ENCODE peak calls at places on chromosomes 12 and 14, in nine cellular contexts. J is RWPE1; P is amniotic stem cell; L is effector CD4-positive, alpha-beta T cell; E is GM18507; O is esophagus squamous epithelium; F is AG20443; S is fibroblast of the aortic adventitia; Y is stimulated activated CD4-positive, alpha-beta T cell treated with anti-CD3 and anti-CD28 coated beads, Interleukin-4, amount 100 ng/mL, for 48 hours. R is an unnamed sample.

GRCh38 chr12:116735951-116736599 is 1.8 kb downstream of the SPRING1 start:
- DNase-seq in Y (no peak), O (no peak), L (no peak), J (no peak), E (no peak), S (no peak), F (no peak), P (no peak), R (no peak)

GRCh38 chr12:98352218-98352811 is 163.1 kb upstream of the TMPO start:
- DNase-seq in P (peak), S (peak), J (peak), F (peak), Y (no peak), E (no peak), L (no peak), O (no peak), R (no peak)

GRCh38 chr12:88639361-88639760 is 59.1 kb upstream of the KITLG start:
- DNase-seq in Y (no peak), L (no peak), E (no peak), O (no peak), S (peak), P (no peak), J (no peak), F (no peak), R (no peak)

GRCh38 chr14:23153891-23154796 is 29.3 kb downstream of the SLC7A8 start:
- DNase-seq in S (peak), J (peak), E (no peak), O (peak), F (peak), P (peak), Y (no peak), L (no peak), R (no peak)

GRCh38 chr14:42804146-42804545 is 1197.5 kb downstream of the LRFN5 start:
- DNase-seq in Y (no peak), S (no peak), J (no peak), O (no peak), E (no peak), F (no peak), L (no peak), P (no peak), R (no peak)

GRCh38 chr14:81982056-81982455 is 448.4 kb upstream of the SEL1L start:
- DNase-seq in Y (no peak), E (no peak), F (no peak), P (no peak), S (no peak), J (no peak), O (no peak), L (no peak), R (no peak)

GRCh38 chr12:122593910-122594309 is 66.9 kb downstream of the KNTC1 start:
- DNase-seq in L (no peak), P (no peak), S (no peak), J (no peak), F (no peak), E (no peak), O (no peak), Y (no peak), R (no peak)

GRCh38 chr12:14852880-14853279 is 9.6 kb upstream of the ART4 start:
- DNase-seq in J (no peak), F (no peak), Y (no peak), L (no peak), O (no peak), S (no peak), P (no peak), E (no peak), R (no peak)

R was measured in smooth muscle cell of the brain vasculature.